ENCODE peak calls at places on chromosomes 6 and 20, in eight cellular contexts. S is mesothelial cell of epicardium, P is HuH-7, R is T-helper 1 cell, B is mesenteric fat pad, J is NAMALWA, L is KG1, I is left lung. C is an unnamed sample.

GRCh38 chr6:90412538-90413369 is 116.1 kb upstream of the BACH2 start:
- DNase-seq in P (no peak), J (no peak), I (no peak), S (no peak), L (no peak), B (no peak), R (no peak), C (no peak)

GRCh38 chr6:107690864-107691661 is 133.1 kb downstream of the SCML4 start:
- DNase-seq in P (no peak), I (no peak), B (no peak), S (no peak), R (no peak), J (no peak), L (no peak), C (peak)

GRCh38 chr6:166333172-166333995 is 9.0 kb downstream of the SFT2D1 start:
- DNase-seq in I (no peak), B (no peak), P (no peak), S (no peak), R (no peak), J (peak), L (peak), C (no peak)

GRCh38 chr6:52420668-52421358 is 671 bp downstream of the EFHC1 start:
- DNase-seq in B (no peak), P (no peak), J (no peak), I (peak), R (no peak), L (no peak), S (no peak), C (peak)

GRCh38 chr6:39926668-39927067 is 7.6 kb downstream of the MOCS1 start:
- DNase-seq in B (no peak), L (no peak), I (no peak), J (peak), S (no peak), R (no peak), P (no peak), C (no peak)

GRCh38 chr20:41424546-41424945 is 57.9 kb upstream of the EMILIN3 start:
- DNase-seq in I (no peak), R (no peak), B (no peak), L (no peak), S (no peak), P (no peak), J (no peak), C (no peak)

GRCh38 chr20:7015257-7015656 is 247.8 kb downstream of the BMP2 start:
- DNase-seq in J (no peak), R (no peak), S (no peak), I (no peak), B (no peak), P (no peak), L (no peak), C (no peak)

GRCh38 chr6:44960898-44961297 is 367.2 kb upstream of the RUNX2 start:
- DNase-seq in P (no peak), I (no peak), B (no peak), L (no peak), S (no peak), J (no peak), R (no peak), C (no peak)

GRCh38 chr6:74749211-74750142 is 456.4 kb downstream of the COL12A1 start:
- DNase-seq in S (no peak), L (no peak), R (no peak), P (no peak), J (no peak), I (no peak), B (no peak), C (no peak)

GRCh38 chr20:23061713-23062561 is 12.5 kb upstream of the THBD start:
- DNase-seq in L (no peak), I (no peak), J (peak), P (no peak), B (no peak), R (no peak), S (no peak), C (no peak)

GRCh38 chr20:62597416-62598115 is 44.7 kb upstream of the SLCO4A1 start:
- DNase-seq in R (no peak), J (no peak), S (no peak), B (no peak), P (no peak), I (peak), L (no peak), C (no peak)

GRCh38 chr20:53146201-53146891 is 174.2 kb downstream of the TSHZ2 start:
- DNase-seq in J (no peak), P (no peak), L (no peak), B (no peak), R (no peak), I (no peak), S (no peak), C (no peak)

GRCh38 chr6:107817784-107818183 is 6.3 kb downstream of the SCML4 start:
- DNase-seq in I (no peak), P (no peak), J (no peak), S (no peak), R (no peak), B (no peak), L (no peak), C (no peak)

GRCh38 chr20:61901421-61902212 is 164.1 kb downstream of the TAF4 start:
- DNase-seq in P (no peak), B (no peak), I (peak), J (no peak), R (no peak), S (no peak), L (no peak), C (peak)

GRCh38 chr6:143642403-143642802 is 35.4 kb upstream of the PHACTR2 start:
- DNase-seq in P (no peak), L (no peak), I (no peak), B (no peak), R (no peak), J (no peak), S (no peak), C (no peak)

GRCh38 chr6:70124443-70124842 is 178.4 kb downstream of the COL9A1 start:
- DNase-seq in R (no peak), P (no peak), L (no peak), S (no peak), I (no peak), J (no peak), B (no peak), C (no peak)

GRCh38 chr6:10559492-10560150 is 38.5 kb downstream of the GCNT2 start:
- DNase-seq in R (no peak), L (no peak), J (no peak), S (no peak), P (no peak), B (no peak), I (no peak), C (no peak)

GRCh38 chr20:64074963-64075362 is 4.4 kb downstream of the RGS19 start:
- DNase-seq in J (no peak), L (no peak), I (peak), R (no peak), P (no peak), S (no peak), B (no peak), C (no peak)

GRCh38 chr6:166444446-166444845 is 61.7 kb upstream of the MPC1 start:
- DNase-seq in S (no peak), R (no peak), I (peak), P (no peak), B (peak), J (no peak), L (no peak), C (no peak)

GRCh38 chr6:38651121-38651784 is 11.5 kb upstream of the BTBD9 start:
- DNase-seq in P (no peak), B (no peak), S (no peak), I (no peak), J (no peak), L (no peak), R (no peak), C (no peak)